ENCODE peak calls at places on chromosomes 16 and 17, in four cellular contexts. D, V, L and U are unnamed samples.

GRCh38 chr16:89189358-89190025 is 10.8 kb downstream of the SLC22A31 start:
- DNase-seq in L (no peak), D (no peak), V (no peak), U (no peak)

GRCh38 chr17:42276609-42277341 is 584 bp upstream of the STAT5B start:
- DNase-seq in D (no peak), V (peak), L (peak), U (peak)

GRCh38 chr16:53768167-53768566 is 64.2 kb downstream of the FTO start:
- DNase-seq in L (no peak), D (no peak), V (peak), U (no peak)

GRCh38 chr16:75229172-75230031 is 10.6 kb downstream of the CTRB1 start:
- DNase-seq in D (no peak), L (peak), V (no peak), U (no peak)

GRCh38 chr17:68861602-68862001 is 93.6 kb downstream of the ABCA8 start:
- DNase-seq in V (peak), L (no peak), D (no peak), U (no peak)

GRCh38 chr17:50274142-50274944 is at the start of gene TMEM92:
- DNase-seq in D (peak), V (no peak), L (peak), U (no peak)

GRCh38 chr17:20225162-20226115 is 216.3 kb downstream of the SPECC1 start:
- DNase-seq in V (no peak), D (no peak), L (no peak), U (no peak)

GRCh38 chr17:57572600-57572999 is 172.5 kb downstream of the CCDC182 start:
- DNase-seq in V (no peak), D (no peak), L (no peak), U (no peak)

GRCh38 chr17:27538156-27538955 is 82.1 kb downstream of the KSR1 start:
- DNase-seq in L (no peak), V (no peak), D (no peak), U (no peak)

GRCh38 chr17:33964344-33964979 is 290.6 kb upstream of the CCL2 start:
- DNase-seq in L (peak), V (no peak), D (peak), U (peak)

GRCh38 chr16:17301593-17302135 is 169.1 kb downstream of the XYLT1 start:
- DNase-seq in D (peak), V (no peak), L (peak), U (no peak)

DNA sequence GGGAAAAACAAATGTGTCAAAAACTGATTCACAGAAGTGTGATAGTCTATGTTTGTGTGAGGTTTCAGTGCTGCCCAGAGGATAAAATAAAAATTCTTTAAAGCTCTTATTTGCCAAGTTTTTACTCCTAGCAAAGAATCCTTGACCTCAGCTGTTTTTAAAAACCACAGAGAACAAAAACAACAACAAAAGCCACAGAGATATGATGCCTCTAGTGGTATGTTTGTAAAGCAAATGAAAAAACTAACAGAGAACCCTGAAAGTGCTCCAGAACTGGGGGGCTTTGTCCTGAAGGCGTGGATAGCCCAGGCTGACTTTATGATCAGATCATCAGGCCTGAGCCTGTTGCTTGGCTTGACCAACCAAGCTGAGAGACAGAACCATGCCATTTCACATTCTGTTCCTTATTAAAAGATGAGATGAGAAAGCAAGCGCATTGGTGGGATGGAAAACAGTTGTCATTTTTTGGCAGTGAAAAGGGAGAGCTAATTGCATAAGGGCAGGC is 411.1 kb downstream of the CPPED1 start:
- DNase-seq in V (peak), L (no peak), D (no peak), U (no peak)
- TF ChIP-seq CTCF in V (peak), L (no peak), D (no peak), U (no peak)

DNA sequence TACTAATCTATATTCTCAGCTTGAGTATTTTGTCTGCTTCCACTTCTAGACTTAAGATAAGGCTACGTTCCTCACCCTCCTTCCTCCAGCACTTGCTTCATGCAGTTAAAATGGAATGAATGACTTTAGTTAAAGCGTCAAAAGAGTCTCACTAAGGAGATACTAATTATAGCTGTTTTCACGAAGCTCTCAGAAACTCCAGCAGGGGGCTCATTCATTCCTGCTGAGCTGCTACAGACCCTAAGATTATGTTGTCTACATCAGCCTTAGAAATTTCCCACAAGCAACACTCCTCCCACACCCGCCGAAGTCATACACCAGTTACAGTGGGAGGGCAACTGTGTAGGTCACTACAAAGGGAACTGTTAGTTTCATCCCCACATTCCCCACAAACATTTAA is 57.0 kb upstream of the KIFC3 start:
- DNase-seq in D (no peak), V (peak), L (no peak), U (peak)
- TF ChIP-seq CTCF in D (no peak), V (peak), L (no peak), U (no peak)

GRCh38 chr17:80284631-80285030 is 24.0 kb downstream of the RNF213 start:
- DNase-seq in V (no peak), L (no peak), D (no peak), U (no peak)
- TF ChIP-seq CTCF in V (no peak), L (no peak), D (no peak), U (no peak)

GRCh38 chr17:78380370-78380769 is 1.9 kb downstream of the PGS1 start:
- DNase-seq in L (no peak), V (no peak), D (no peak), U (no peak)
- TF ChIP-seq CTCF in L (no peak), V (no peak), D (no peak), U (no peak)

GRCh38 chr17:2710075-2710803 is 1.3 kb downstream of the CLUH start:
- DNase-seq in D (no peak), V (no peak), L (no peak), U (no peak)

GRCh38 chr17:2710804-2711607 is 558 bp downstream of the CLUH start:
- DNase-seq in D (no peak), L (no peak), V (peak), U (peak)

GRCh38 chr17:2707721-2708584 is 3.6 kb downstream of the CLUH start:
- DNase-seq in D (no peak), L (no peak), V (no peak), U (peak)

GRCh38 chr17:2708585-2709172 is 2.9 kb downstream of the CLUH start:
- DNase-seq in D (no peak), L (no peak), V (no peak), U (no peak)

GRCh38 chr17:2709173-2709661 is 2.3 kb downstream of the CLUH start:
- DNase-seq in L (peak), D (peak), V (no peak), U (peak)
- TF ChIP-seq CTCF in L (no peak), D (no peak), V (no peak), U (no peak)

GRCh38 chr16:11092788-11093577 is 148.6 kb downstream of the CLEC16A start:
- DNase-seq in L (no peak), V (no peak), D (no peak), U (no peak)

GRCh38 chr16:11093578-11094074 is 149.3 kb downstream of the CLEC16A start:
- DNase-seq in V (no peak), L (peak), D (no peak), U (peak)

GRCh38 chr16:11094838-11095565 is 150.6 kb downstream of the CLEC16A start:
- DNase-seq in V (no peak), L (no peak), D (peak), U (peak)

GRCh38 chr16:11095935-11096334 is 151.6 kb downstream of the CLEC16A start:
- DNase-seq in L (no peak), V (no peak), D (no peak), U (no peak)

GRCh38 chr16:11094075-11094593 is 149.8 kb downstream of the CLEC16A start:
- DNase-seq in V (peak), D (peak), L (no peak), U (peak)
- TF ChIP-seq CTCF in V (no peak), D (no peak), L (no peak), U (no peak)

DNA sequence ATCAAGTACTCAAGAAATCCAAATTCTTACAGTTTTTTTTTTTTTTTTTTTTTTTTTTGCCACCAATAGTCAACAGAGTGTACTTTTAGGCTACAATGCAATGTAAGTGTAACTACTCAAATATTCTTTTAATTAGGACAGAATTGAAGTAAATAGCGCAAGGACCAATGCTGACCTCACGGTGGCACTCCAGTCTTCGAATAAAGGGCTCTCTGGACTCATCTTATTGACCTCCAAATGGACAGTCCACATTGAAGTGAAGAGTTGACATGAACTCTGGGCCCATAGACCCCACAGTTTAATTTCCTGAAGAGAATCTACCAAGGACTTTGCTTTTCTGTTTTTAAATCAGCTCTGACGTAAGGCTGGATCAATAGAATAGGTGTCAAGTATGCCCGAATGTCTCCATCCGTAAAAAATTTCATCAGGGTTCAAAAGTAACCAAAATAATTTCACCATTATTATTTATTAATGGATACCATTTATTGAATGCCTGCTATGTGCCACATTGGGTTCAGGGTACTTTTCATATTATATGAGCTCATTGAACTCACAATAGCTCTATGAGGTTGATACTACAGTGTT is 7.3 kb upstream of the DDX52 start:
- DNase-seq in D (peak), V (peak), L (peak), U (peak)
- TF ChIP-seq CTCF in D (peak), V (peak), L (peak), U (peak)

GRCh38 chr16:56311208-56312027 is 113.9 kb downstream of the AMFR start:
- DNase-seq in D (no peak), V (no peak), L (no peak), U (no peak)
- TF ChIP-seq CTCF in D (no peak), V (peak), L (no peak), U (no peak)

GRCh38 chr16:62190426-62190825 is 154.2 kb upstream of the CDH8 start:
- DNase-seq in D (no peak), L (no peak), V (no peak), U (no peak)
- TF ChIP-seq CTCF in D (no peak), L (no peak), V (no peak), U (no peak)

GRCh38 chr17:9575381-9576072 is at the start of gene STX8:
- DNase-seq in V (peak), L (peak), D (peak), U (peak)
- TF ChIP-seq CTCF in V (peak), L (no peak), D (no peak), U (no peak)